ENCODE peak calls at places on chromosomes 7 and 10, in six cellular contexts. One of them, this sample, is unnamed. For H3K27me3, the result is how much of the 10 kb centered on the place peaks cover.

GRCh38 chr10:35421553-35422178 is 85.4 kb downstream of the CCNY start:
- DNase-seq in upper lobe of right lung: no peak
- DNase-seq in lower lobe of right lung: no peak
- DNase-seq in neural progenitor cell: no peak
- DNase-seq in kidney epithelial cell: peak
- DNase-seq in AG04450: peak
- DNase-seq in this sample: no peak

GRCh38 chr7:73900286-73900685 is 39.3 kb downstream of the TMEM270 start:
- DNase-seq in upper lobe of right lung: no peak
- DNase-seq in lower lobe of right lung: no peak
- DNase-seq in neural progenitor cell: no peak
- DNase-seq in kidney epithelial cell: no peak
- DNase-seq in AG04450: no peak
- DNase-seq in this sample: no peak

GRCh38 chr10:42754155-42755027 is 28.2 kb upstream of the BMS1 start:
- DNase-seq in upper lobe of right lung: peak
- DNase-seq in lower lobe of right lung: peak
- DNase-seq in neural progenitor cell: peak
- DNase-seq in kidney epithelial cell: no peak
- DNase-seq in AG04450: no peak
- DNase-seq in this sample: no peak

GRCh38 chr7:138585283-138585993 is 115.7 kb downstream of the SVOPL start:
- DNase-seq in upper lobe of right lung: no peak
- DNase-seq in lower lobe of right lung: no peak
- DNase-seq in neural progenitor cell: no peak
- DNase-seq in kidney epithelial cell: no peak
- DNase-seq in AG04450: no peak
- DNase-seq in this sample: no peak

GRCh38 chr10:35992107-35992506 is 350.0 kb upstream of the FZD8 start:
- DNase-seq in upper lobe of right lung: no peak
- DNase-seq in lower lobe of right lung: no peak
- DNase-seq in neural progenitor cell: no peak
- DNase-seq in kidney epithelial cell: no peak
- DNase-seq in AG04450: no peak
- DNase-seq in this sample: no peak

GRCh38 chr10:113479346-113480080 is 73.3 kb upstream of the HABP2 start:
- DNase-seq in upper lobe of right lung: no peak
- DNase-seq in lower lobe of right lung: no peak
- DNase-seq in neural progenitor cell: no peak
- DNase-seq in kidney epithelial cell: no peak
- DNase-seq in AG04450: no peak
- DNase-seq in this sample: no peak

GRCh38 chr7:42227523-42227922 is 9.5 kb downstream of the GLI3 start:
- DNase-seq in upper lobe of right lung: no peak
- DNase-seq in lower lobe of right lung: no peak
- DNase-seq in neural progenitor cell: peak
- DNase-seq in kidney epithelial cell: no peak
- DNase-seq in AG04450: no peak
- DNase-seq in this sample: no peak

GRCh38 chr7:129501760-129502707 is at the start of gene SMKR1:
- DNase-seq in upper lobe of right lung: peak
- DNase-seq in lower lobe of right lung: peak
- DNase-seq in neural progenitor cell: peak
- DNase-seq in kidney epithelial cell: no peak
- DNase-seq in AG04450: peak
- DNase-seq in this sample: peak

GRCh38 chr10:112915590-112916572 is 34.2 kb upstream of the TCF7L2 start:
- DNase-seq in upper lobe of right lung: no peak
- DNase-seq in lower lobe of right lung: no peak
- DNase-seq in neural progenitor cell: no peak
- DNase-seq in kidney epithelial cell: peak
- DNase-seq in AG04450: no peak
- DNase-seq in this sample: no peak

GRCh38 chr10:27912241-27912640 is 86.6 kb downstream of the ODAD2 start:
- DNase-seq in upper lobe of right lung: no peak
- DNase-seq in lower lobe of right lung: no peak
- DNase-seq in neural progenitor cell: no peak
- DNase-seq in kidney epithelial cell: no peak
- DNase-seq in AG04450: no peak
- DNase-seq in this sample: no peak

GRCh38 chr10:96225119-96225518 is 46.2 kb downstream of the BLNK start:
- DNase-seq in upper lobe of right lung: no peak
- DNase-seq in lower lobe of right lung: no peak
- DNase-seq in neural progenitor cell: no peak
- DNase-seq in kidney epithelial cell: no peak
- DNase-seq in AG04450: no peak
- DNase-seq in this sample: no peak

GRCh38 chr10:72637398-72637857 is 11.5 kb upstream of the MICU1 start:
- DNase-seq in upper lobe of right lung: no peak
- DNase-seq in lower lobe of right lung: no peak
- DNase-seq in neural progenitor cell: no peak
- DNase-seq in kidney epithelial cell: no peak
- DNase-seq in AG04450: no peak
- DNase-seq in this sample: peak

GRCh38 chr7:9186730-9187129 is 753.3 kb downstream of the NXPH1 start:
- DNase-seq in upper lobe of right lung: no peak
- DNase-seq in lower lobe of right lung: no peak
- DNase-seq in neural progenitor cell: no peak
- DNase-seq in kidney epithelial cell: no peak
- DNase-seq in AG04450: no peak
- DNase-seq in this sample: no peak
- H3K27me3 ChIP-seq in upper lobe of right lung: under half
- H3K27me3 ChIP-seq in lower lobe of right lung: under half
- H3K27me3 ChIP-seq in neural progenitor cell: under half
- H3K27me3 ChIP-seq in kidney epithelial cell: under half
- H3K27me3 ChIP-seq in AG04450: under half
- H3K27me3 ChIP-seq in this sample: under half

GRCh38 chr7:1624999-1625927 is 44.8 kb upstream of the ELFN1 start:
- DNase-seq in upper lobe of right lung: no peak
- DNase-seq in lower lobe of right lung: no peak
- DNase-seq in neural progenitor cell: no peak
- DNase-seq in kidney epithelial cell: no peak
- DNase-seq in AG04450: no peak
- DNase-seq in this sample: no peak
- H3K27me3 ChIP-seq in upper lobe of right lung: under half
- H3K27me3 ChIP-seq in lower lobe of right lung: under half
- H3K27me3 ChIP-seq in neural progenitor cell: under half
- H3K27me3 ChIP-seq in kidney epithelial cell: under half
- H3K27me3 ChIP-seq in AG04450: under half
- H3K27me3 ChIP-seq in this sample: under half

GRCh38 chr10:79445708-79446450 is 455 bp upstream of the ZCCHC24 start:
- DNase-seq in upper lobe of right lung: peak
- DNase-seq in lower lobe of right lung: peak
- DNase-seq in neural progenitor cell: peak
- DNase-seq in kidney epithelial cell: peak
- DNase-seq in AG04450: peak
- DNase-seq in this sample: peak

GRCh38 chr10:79445217-79445707 is at the start of gene ZCCHC24:
- DNase-seq in upper lobe of right lung: peak
- DNase-seq in lower lobe of right lung: peak
- DNase-seq in neural progenitor cell: no peak
- DNase-seq in kidney epithelial cell: no peak
- DNase-seq in AG04450: no peak
- DNase-seq in this sample: peak

GRCh38 chr10:79447911-79448731 is 2.7 kb upstream of the ZCCHC24 start:
- DNase-seq in upper lobe of right lung: peak
- DNase-seq in lower lobe of right lung: no peak
- DNase-seq in neural progenitor cell: no peak
- DNase-seq in kidney epithelial cell: no peak
- DNase-seq in AG04450: no peak
- DNase-seq in this sample: no peak

GRCh38 chr10:79444243-79445119 is 943 bp downstream of the ZCCHC24 start:
- DNase-seq in upper lobe of right lung: peak
- DNase-seq in lower lobe of right lung: peak
- DNase-seq in neural progenitor cell: peak
- DNase-seq in kidney epithelial cell: no peak
- DNase-seq in AG04450: no peak
- DNase-seq in this sample: peak

DNA sequence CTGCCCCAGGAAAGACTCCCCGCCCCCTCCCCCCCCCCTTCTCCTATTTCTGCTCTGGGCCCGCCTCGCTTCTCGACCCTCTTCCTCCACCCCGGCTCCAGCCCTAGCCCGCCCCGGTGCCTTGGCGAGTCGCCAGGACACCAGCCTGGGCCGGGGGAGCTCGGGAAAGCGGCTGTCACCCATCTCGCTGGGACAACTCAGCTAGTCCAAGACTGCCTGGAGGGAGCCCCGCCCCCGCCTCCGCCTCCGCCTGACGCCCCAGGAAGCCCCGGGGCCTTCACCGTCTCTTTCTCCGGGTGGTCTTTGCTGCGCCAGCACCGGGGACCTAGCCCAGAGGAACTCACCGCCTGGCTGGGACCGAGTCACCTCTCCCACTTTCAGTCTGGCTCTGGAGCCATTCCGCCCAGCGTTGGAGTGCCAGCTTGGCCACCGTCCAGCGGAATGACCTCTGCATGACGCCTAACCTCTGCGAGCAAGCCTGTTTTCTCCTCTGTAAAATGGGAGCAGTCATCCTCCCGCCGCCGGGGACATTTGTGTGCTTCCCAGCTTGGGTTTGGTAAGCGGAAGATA is 1.1 kb upstream of the ZCCHC24 start:
- DNase-seq in upper lobe of right lung: peak
- DNase-seq in lower lobe of right lung: peak
- DNase-seq in neural progenitor cell: peak
- DNase-seq in kidney epithelial cell: no peak
- DNase-seq in AG04450: no peak
- DNase-seq in this sample: peak
- H3K27me3 ChIP-seq in upper lobe of right lung: under half
- H3K27me3 ChIP-seq in lower lobe of right lung: under half
- H3K27me3 ChIP-seq in neural progenitor cell: under half
- H3K27me3 ChIP-seq in kidney epithelial cell: under half
- H3K27me3 ChIP-seq in AG04450: under half
- H3K27me3 ChIP-seq in this sample: half or more

DNA sequence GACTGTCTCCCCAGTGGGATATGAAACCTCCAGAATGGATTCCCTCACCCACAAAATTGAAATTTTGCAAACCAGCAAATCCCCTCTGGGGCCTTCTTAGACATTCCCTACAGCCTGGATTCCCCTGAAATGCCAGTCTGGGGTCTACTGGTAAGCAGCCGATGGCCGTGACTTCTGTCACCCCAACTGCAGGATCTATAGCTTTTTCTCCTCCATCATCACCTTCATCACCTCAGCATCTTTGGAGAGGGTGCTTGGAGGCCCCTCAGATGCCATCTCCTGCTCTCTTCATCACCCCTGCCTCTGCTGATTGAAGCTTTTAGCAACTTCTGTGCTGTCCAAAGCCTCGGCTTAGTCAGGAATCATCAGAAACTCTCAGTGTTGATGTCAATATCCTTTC is 2.6 kb upstream of the KCNMA1 start:
- DNase-seq in upper lobe of right lung: no peak
- DNase-seq in lower lobe of right lung: no peak
- DNase-seq in neural progenitor cell: no peak
- DNase-seq in kidney epithelial cell: no peak
- DNase-seq in AG04450: no peak
- DNase-seq in this sample: no peak
- H3K27me3 ChIP-seq in upper lobe of right lung: under half
- H3K27me3 ChIP-seq in lower lobe of right lung: under half
- H3K27me3 ChIP-seq in neural progenitor cell: half or more
- H3K27me3 ChIP-seq in kidney epithelial cell: under half
- H3K27me3 ChIP-seq in AG04450: under half
- H3K27me3 ChIP-seq in this sample: under half

DNA sequence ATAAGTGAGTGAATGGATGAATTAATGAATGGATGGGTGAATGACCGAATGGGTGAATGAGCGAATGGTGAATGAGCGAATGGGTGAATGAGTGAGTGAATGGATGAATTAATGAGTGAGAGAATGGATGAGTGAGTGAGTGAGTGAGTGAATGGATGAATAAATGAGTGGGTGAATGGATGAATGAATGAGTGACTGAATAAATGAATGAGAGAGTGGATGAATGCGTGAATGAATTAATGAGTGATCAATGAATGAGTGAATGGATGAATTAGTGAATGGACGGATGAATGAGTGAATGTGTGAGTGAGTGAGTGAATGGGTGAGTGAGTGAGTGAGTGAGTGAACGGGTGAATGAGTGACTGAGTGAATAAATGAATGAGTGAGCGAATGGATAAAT is 49.5 kb upstream of the HMX3 start:
- DNase-seq in upper lobe of right lung: no peak
- DNase-seq in lower lobe of right lung: no peak
- DNase-seq in neural progenitor cell: no peak
- DNase-seq in kidney epithelial cell: no peak
- DNase-seq in AG04450: no peak
- DNase-seq in this sample: no peak
- H3K27me3 ChIP-seq in upper lobe of right lung: under half
- H3K27me3 ChIP-seq in lower lobe of right lung: under half
- H3K27me3 ChIP-seq in neural progenitor cell: under half
- H3K27me3 ChIP-seq in kidney epithelial cell: under half
- H3K27me3 ChIP-seq in AG04450: under half
- H3K27me3 ChIP-seq in this sample: under half

DNA sequence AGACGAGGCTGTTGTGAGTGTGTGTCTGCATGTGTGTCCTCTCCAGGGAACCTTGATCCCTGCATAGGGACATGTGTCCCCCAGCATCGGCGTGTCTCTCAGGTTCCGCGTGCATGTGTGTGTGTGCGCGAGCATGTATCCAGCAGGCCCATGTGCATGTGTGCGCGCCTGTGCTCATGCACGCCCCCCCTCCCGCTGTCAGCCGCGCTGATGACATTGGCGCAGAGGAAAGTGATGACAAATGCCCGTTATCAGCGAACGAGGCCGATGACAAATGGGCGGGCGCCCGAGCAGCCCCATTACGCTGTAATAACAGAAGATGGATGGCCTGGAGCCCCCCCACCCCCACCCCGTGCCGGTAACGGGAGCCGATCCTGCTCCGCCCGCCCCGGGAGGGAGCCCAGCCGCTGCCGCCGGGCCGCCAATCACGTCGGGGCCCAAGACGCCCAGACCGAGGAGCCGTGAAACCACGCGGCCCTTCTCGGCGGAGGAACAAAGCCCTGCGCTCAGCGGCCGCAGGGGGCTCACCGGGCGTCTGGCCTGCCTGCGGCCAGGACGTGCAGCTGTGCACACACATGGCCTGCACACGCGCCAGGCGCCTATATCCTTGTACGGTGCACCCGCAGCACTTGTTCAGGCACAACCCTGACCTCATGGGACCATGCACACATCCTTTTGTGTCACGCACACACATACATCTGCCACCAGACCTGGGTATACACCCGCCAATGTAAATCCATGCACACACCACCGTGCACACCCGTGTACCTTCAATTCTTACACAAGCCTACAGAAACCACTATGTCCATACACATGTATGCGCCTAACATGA is 21.5 kb downstream of the POLL start:
- DNase-seq in upper lobe of right lung: peak
- DNase-seq in lower lobe of right lung: no peak
- DNase-seq in neural progenitor cell: peak
- DNase-seq in kidney epithelial cell: no peak
- DNase-seq in AG04450: no peak
- DNase-seq in this sample: no peak
- H3K27me3 ChIP-seq in upper lobe of right lung: half or more
- H3K27me3 ChIP-seq in lower lobe of right lung: half or more
- H3K27me3 ChIP-seq in neural progenitor cell: half or more
- H3K27me3 ChIP-seq in kidney epithelial cell: half or more
- H3K27me3 ChIP-seq in AG04450: under half
- H3K27me3 ChIP-seq in this sample: under half

DNA sequence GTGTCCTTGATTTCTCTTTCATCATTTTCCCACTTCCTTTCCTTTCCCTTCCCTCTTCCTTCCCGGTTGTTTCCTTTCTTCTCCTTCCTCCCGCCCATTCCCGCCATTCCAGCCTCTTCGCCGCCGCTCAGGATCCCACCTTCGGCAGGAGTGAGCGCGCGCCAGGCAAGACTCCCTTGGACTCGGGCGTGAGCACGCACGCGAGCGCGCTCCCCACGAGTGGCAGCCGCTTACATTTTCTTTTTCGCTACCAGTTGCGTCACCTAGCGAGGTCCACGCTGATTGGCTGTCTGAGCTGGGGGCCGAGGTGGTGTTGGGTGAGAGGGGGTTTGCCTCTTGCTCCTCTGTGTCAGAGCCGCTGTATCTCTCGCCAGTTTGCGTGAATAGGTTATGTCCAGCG is 11.8 kb downstream of the ZAN start:
- DNase-seq in upper lobe of right lung: peak
- DNase-seq in lower lobe of right lung: peak
- DNase-seq in neural progenitor cell: no peak
- DNase-seq in kidney epithelial cell: no peak
- DNase-seq in AG04450: no peak
- DNase-seq in this sample: no peak
- H3K27me3 ChIP-seq in upper lobe of right lung: under half
- H3K27me3 ChIP-seq in lower lobe of right lung: under half
- H3K27me3 ChIP-seq in neural progenitor cell: under half
- H3K27me3 ChIP-seq in kidney epithelial cell: under half
- H3K27me3 ChIP-seq in AG04450: under half
- H3K27me3 ChIP-seq in this sample: under half

This sample was measured in DND-41.